ENCODE peak calls at places on chromosomes 11 and 22, in seven cellular contexts. Y is mesendoderm, N is IMR-90, O is neuronal stem cell, E is mesenchymal stem cell, D is H1, K is trophoblast cell. L is an unnamed sample.

GRCh38 chr11:12430912-12431311 is 53.5 kb downstream of the PARVA start:
- DNase-seq in Y (no peak), N (peak; percentile 91), O (no peak), E (peak; percentile 87), D (no peak), K (peak; percentile 81), L (no peak)

GRCh38 chr11:119306373-119306890 is 10.5 kb downstream of the MCAM start:
- DNase-seq in Y (no peak), N (peak; percentile 42), O (no peak), E (peak; percentile 50), D (no peak), K (peak; percentile 37), L (no peak)

GRCh38 chr11:2268911-2269600 is 1.3 kb downstream of the ASCL2 start:
- DNase-seq in Y (peak; percentile 23), N (no peak), O (no peak), E (peak; percentile 18), D (peak; percentile 71), K (peak; percentile 60), L (peak; percentile 69)

GRCh38 chr11:42524534-42525227 is 787.1 kb upstream of the API5 start:
- DNase-seq in Y (peak; percentile 84), N (no peak), O (peak; percentile 80), E (peak; percentile 29), D (peak; percentile 74), K (peak; percentile 74), L (peak; percentile 81)

GRCh38 chr22:37020192-37020479 is 594 bp downstream of the MPST start:
- DNase-seq in Y (peak; percentile 48), N (peak; percentile 47), O (no peak), E (peak; percentile 63), D (no peak), K (peak; percentile 46), L (no peak)

GRCh38 chr11:78151804-78152203 is 12.4 kb upstream of the ALG8 start:
- DNase-seq in Y (no peak), N (no peak), O (no peak), E (no peak), D (no peak), K (no peak), L (no peak)

GRCh38 chr22:49040754-49041467 is 786.8 kb downstream of the BRD1 start:
- DNase-seq in Y (no peak), N (no peak), O (no peak), E (no peak), D (no peak), K (no peak), L (no peak)

GRCh38 chr11:36010010-36010740 is 66.3 kb downstream of the LDLRAD3 start:
- DNase-seq in Y (no peak), N (peak; percentile 57), O (no peak), E (peak; percentile 23), D (no peak), K (peak; percentile 25), L (no peak)

GRCh38 chr11:31802000-31802551 is 9.0 kb downstream of the PAX6 start:
- DNase-seq in Y (no peak), N (no peak), O (no peak), E (no peak), D (no peak), K (no peak), L (no peak)

GRCh38 chr11:123159146-123159857 is 35.7 kb downstream of the CLMP start:
- DNase-seq in Y (no peak), N (peak; percentile 47), O (no peak), E (no peak), D (no peak), K (no peak), L (no peak)

GRCh38 chr11:3970101-3970500 is 114.6 kb downstream of the STIM1 start:
- DNase-seq in Y (no peak), N (no peak), O (no peak), E (no peak), D (no peak), K (no peak), L (no peak)

GRCh38 chr11:118655486-118656190 is 23.8 kb downstream of the TREH start:
- DNase-seq in Y (no peak), N (no peak), O (no peak), E (no peak), D (no peak), K (no peak), L (no peak)

GRCh38 chr11:64687641-64688533 is 35.1 kb downstream of the NRXN2 start:
- DNase-seq in Y (no peak), N (no peak), O (no peak), E (no peak), D (no peak), K (no peak), L (peak; percentile 40)

GRCh38 chr11:64686466-64687175 is 36.4 kb downstream of the NRXN2 start:
- DNase-seq in Y (no peak), N (peak; percentile 13), O (no peak), E (no peak), D (no peak), K (no peak), L (no peak)

GRCh38 chr11:64688534-64688982 is 34.4 kb downstream of the NRXN2 start:
- DNase-seq in Y (peak; percentile 95), N (peak; percentile 79), O (peak; percentile 93), E (peak; percentile 91), D (peak; percentile 99), K (peak; percentile 89), L (peak; percentile 95)

GRCh38 chr11:64685536-64685935 is 37.5 kb downstream of the NRXN2 start:
- DNase-seq in Y (no peak), N (no peak), O (no peak), E (no peak), D (no peak), K (no peak), L (no peak)

DNA sequence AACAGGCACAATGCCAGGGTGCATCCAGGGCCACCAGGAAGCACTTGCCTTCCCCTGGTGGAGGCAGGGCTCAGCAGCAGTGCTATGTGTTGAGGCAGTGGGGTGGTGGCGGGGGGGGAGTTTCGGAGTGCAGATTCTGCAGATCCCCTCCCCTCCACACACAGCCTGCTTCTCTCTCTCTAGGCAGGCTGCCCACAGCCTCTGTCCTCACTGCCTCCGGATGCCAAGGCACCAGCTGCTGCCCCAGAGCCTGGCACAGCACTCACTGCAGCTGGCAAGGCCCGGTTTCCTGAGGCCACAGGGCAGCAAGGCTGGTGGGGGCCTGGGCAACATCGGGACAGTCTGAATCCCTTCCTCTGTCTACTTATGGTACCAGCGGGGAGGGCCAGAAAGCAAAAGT is 35.8 kb downstream of the NRXN2 start:
- DNase-seq in Y (no peak), N (no peak), O (no peak), E (no peak), D (no peak), K (no peak), L (no peak)
- H2AK5ac ChIP-seq in Y (no peak overlapping the region), N (no peak overlapping the region), O (peak overlapping the region; percentile 58), E (no peak overlapping the region), D (no peak overlapping the region), K (no peak overlapping the region), L (no peak overlapping the region)

GRCh38 chr22:30930228-30930627 is 38.3 kb downstream of the MORC2 start:
- DNase-seq in Y (no peak), N (no peak), O (no peak), E (no peak), D (no peak), K (no peak), L (no peak)
- H2AK5ac ChIP-seq in Y (no peak overlapping the region), N (no peak overlapping the region), O (no peak overlapping the region), E (no peak overlapping the region), D (no peak overlapping the region), K (no peak overlapping the region), L (no peak overlapping the region)

GRCh38 chr11:115433376-115433775 is 70.8 kb downstream of the CADM1 start:
- DNase-seq in Y (no peak), N (no peak), O (no peak), E (no peak), D (no peak), K (no peak), L (no peak)

GRCh38 chr11:115425816-115426215 is 78.4 kb downstream of the CADM1 start:
- DNase-seq in Y (no peak), N (no peak), O (no peak), E (no peak), D (no peak), K (no peak), L (no peak)

GRCh38 chr11:115425243-115425642 is 79.0 kb downstream of the CADM1 start:
- DNase-seq in Y (no peak), N (no peak), O (no peak), E (no peak), D (no peak), K (no peak), L (no peak)

DNA sequence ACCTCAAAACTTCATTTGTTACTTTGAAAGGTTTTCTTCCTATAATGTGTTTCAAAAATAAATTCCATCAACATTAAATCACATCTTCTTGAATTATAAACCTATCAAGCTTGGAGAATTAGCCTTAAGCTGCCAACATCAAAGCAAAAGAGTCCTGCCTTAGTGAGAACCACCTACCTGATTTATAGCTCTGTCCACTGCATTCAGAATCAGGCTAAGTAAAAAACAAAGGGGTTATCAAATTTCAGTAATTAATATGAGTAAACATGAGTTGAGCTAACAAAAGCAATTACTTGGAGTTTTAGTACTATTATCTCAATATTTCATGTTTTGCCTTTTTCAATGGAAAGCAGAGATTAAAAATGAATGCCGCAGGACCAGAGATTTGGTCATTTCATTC is 73.9 kb downstream of the CADM1 start:
- DNase-seq in Y (no peak), N (no peak), O (no peak), E (no peak), D (no peak), K (no peak), L (no peak)
- H2AK5ac ChIP-seq in Y (no peak overlapping the region), N (no peak overlapping the region), O (no peak overlapping the region), E (no peak overlapping the region), D (no peak overlapping the region), K (no peak overlapping the region), L (no peak overlapping the region)

GRCh38 chr11:86621854-86622253 is 50.6 kb downstream of the ME3 start:
- DNase-seq in Y (no peak), N (no peak), O (no peak), E (no peak), D (no peak), K (no peak), L (no peak)
- H2AK5ac ChIP-seq in Y (no peak overlapping the region), N (peak overlapping the region; percentile 71), O (no peak overlapping the region), E (no peak overlapping the region), D (no peak overlapping the region), K (no peak overlapping the region), L (no peak overlapping the region)